ENCODE peak calls at places on chromosome 19, in six cellular contexts. One of them, this sample, is unnamed.

GRCh38 chr19:49347835-49348234 is 12.6 kb downstream of the CD37 start:
- DNase-seq in fibroblast of lung: peak
- DNase-seq in body of pancreas: peak
- DNase-seq in mammary epithelial cell: peak
- DNase-seq in CD8-positive, alpha-beta memory T cell: no peak
- DNase-seq in HFF-Myc: peak
- DNase-seq in this sample: no peak

GRCh38 chr19:11191934-11192333 is 5.4 kb downstream of the KANK2 start:
- DNase-seq in fibroblast of lung: no peak
- DNase-seq in body of pancreas: no peak
- DNase-seq in mammary epithelial cell: no peak
- DNase-seq in CD8-positive, alpha-beta memory T cell: no peak
- DNase-seq in HFF-Myc: no peak
- DNase-seq in this sample: no peak

GRCh38 chr19:33221641-33222040 is 4.0 kb downstream of the SLC7A10 start:
- DNase-seq in fibroblast of lung: peak
- DNase-seq in body of pancreas: no peak
- DNase-seq in mammary epithelial cell: no peak
- DNase-seq in CD8-positive, alpha-beta memory T cell: no peak
- DNase-seq in HFF-Myc: no peak
- DNase-seq in this sample: no peak

GRCh38 chr19:53659292-53659691 is 27.5 kb downstream of the DPRX start:
- DNase-seq in fibroblast of lung: no peak
- DNase-seq in body of pancreas: no peak
- DNase-seq in mammary epithelial cell: peak
- DNase-seq in CD8-positive, alpha-beta memory T cell: no peak
- DNase-seq in HFF-Myc: no peak
- DNase-seq in this sample: no peak

GRCh38 chr19:29188704-29189375 is 24.1 kb downstream of the UQCRFS1 start:
- DNase-seq in fibroblast of lung: no peak
- DNase-seq in body of pancreas: no peak
- DNase-seq in mammary epithelial cell: no peak
- DNase-seq in CD8-positive, alpha-beta memory T cell: no peak
- DNase-seq in HFF-Myc: no peak
- DNase-seq in this sample: no peak

GRCh38 chr19:12564016-12564664 is 12.9 kb upstream of the ZNF564 start:
- DNase-seq in fibroblast of lung: peak
- DNase-seq in body of pancreas: peak
- DNase-seq in mammary epithelial cell: peak
- DNase-seq in CD8-positive, alpha-beta memory T cell: peak
- DNase-seq in HFF-Myc: peak
- DNase-seq in this sample: peak

GRCh38 chr19:7516281-7516862 is 469 bp downstream of the ZNF358 start:
- DNase-seq in fibroblast of lung: no peak
- DNase-seq in body of pancreas: no peak
- DNase-seq in mammary epithelial cell: no peak
- DNase-seq in CD8-positive, alpha-beta memory T cell: no peak
- DNase-seq in HFF-Myc: no peak
- DNase-seq in this sample: no peak

GRCh38 chr19:16361254-16361653 is 36.6 kb downstream of the KLF2 start:
- DNase-seq in fibroblast of lung: no peak
- DNase-seq in body of pancreas: no peak
- DNase-seq in mammary epithelial cell: no peak
- DNase-seq in CD8-positive, alpha-beta memory T cell: no peak
- DNase-seq in HFF-Myc: no peak
- DNase-seq in this sample: no peak

GRCh38 chr19:40933025-40933424 is 51.0 kb upstream of the CYP2A7 start:
- DNase-seq in fibroblast of lung: no peak
- DNase-seq in body of pancreas: no peak
- DNase-seq in mammary epithelial cell: no peak
- DNase-seq in CD8-positive, alpha-beta memory T cell: no peak
- DNase-seq in HFF-Myc: no peak
- DNase-seq in this sample: no peak

GRCh38 chr19:42226886-42227285 is 6.8 kb downstream of the ZNF526 start:
- DNase-seq in fibroblast of lung: no peak
- DNase-seq in body of pancreas: no peak
- DNase-seq in mammary epithelial cell: peak
- DNase-seq in CD8-positive, alpha-beta memory T cell: no peak
- DNase-seq in HFF-Myc: no peak
- DNase-seq in this sample: no peak

GRCh38 chr19:23527797-23528196 is 132.5 kb upstream of the ZNF91 start:
- DNase-seq in fibroblast of lung: no peak
- DNase-seq in body of pancreas: no peak
- DNase-seq in mammary epithelial cell: peak
- DNase-seq in CD8-positive, alpha-beta memory T cell: no peak
- DNase-seq in HFF-Myc: no peak
- DNase-seq in this sample: no peak

GRCh38 chr19:6260912-6261636 is 18.7 kb downstream of the MLLT1 start:
- DNase-seq in fibroblast of lung: no peak
- DNase-seq in body of pancreas: no peak
- DNase-seq in mammary epithelial cell: no peak
- DNase-seq in CD8-positive, alpha-beta memory T cell: no peak
- DNase-seq in HFF-Myc: no peak
- DNase-seq in this sample: no peak

GRCh38 chr19:7894612-7895309 is 6.5 kb downstream of the LRRC8E start:
- DNase-seq in fibroblast of lung: no peak
- DNase-seq in body of pancreas: peak
- DNase-seq in mammary epithelial cell: no peak
- DNase-seq in CD8-positive, alpha-beta memory T cell: no peak
- DNase-seq in HFF-Myc: no peak
- DNase-seq in this sample: no peak

GRCh38 chr19:49382639-49383038 is 5.4 kb upstream of the KASH5 start:
- DNase-seq in fibroblast of lung: no peak
- DNase-seq in body of pancreas: no peak
- DNase-seq in mammary epithelial cell: no peak
- DNase-seq in CD8-positive, alpha-beta memory T cell: no peak
- DNase-seq in HFF-Myc: no peak
- DNase-seq in this sample: no peak

GRCh38 chr19:39599116-39599515 is 3.2 kb upstream of the LGALS13 start:
- DNase-seq in fibroblast of lung: peak
- DNase-seq in body of pancreas: no peak
- DNase-seq in mammary epithelial cell: peak
- DNase-seq in CD8-positive, alpha-beta memory T cell: no peak
- DNase-seq in HFF-Myc: peak
- DNase-seq in this sample: no peak

GRCh38 chr19:48381178-48381950 is 10.0 kb downstream of the KDELR1 start:
- DNase-seq in fibroblast of lung: no peak
- DNase-seq in body of pancreas: no peak
- DNase-seq in mammary epithelial cell: no peak
- DNase-seq in CD8-positive, alpha-beta memory T cell: no peak
- DNase-seq in HFF-Myc: no peak
- DNase-seq in this sample: no peak

GRCh38 chr19:16936901-16937300 is 48.1 kb downstream of the F2RL3 start:
- DNase-seq in fibroblast of lung: no peak
- DNase-seq in body of pancreas: no peak
- DNase-seq in mammary epithelial cell: no peak
- DNase-seq in CD8-positive, alpha-beta memory T cell: no peak
- DNase-seq in HFF-Myc: no peak
- DNase-seq in this sample: no peak

GRCh38 chr19:58328999-58329398 is 2.2 kb downstream of the ZSCAN22 start:
- DNase-seq in fibroblast of lung: no peak
- DNase-seq in body of pancreas: no peak
- DNase-seq in mammary epithelial cell: no peak
- DNase-seq in CD8-positive, alpha-beta memory T cell: peak
- DNase-seq in HFF-Myc: no peak
- DNase-seq in this sample: no peak

GRCh38 chr19:15251749-15252397 is 19.6 kb upstream of the EPHX3 start:
- DNase-seq in fibroblast of lung: peak
- DNase-seq in body of pancreas: peak
- DNase-seq in mammary epithelial cell: peak
- DNase-seq in CD8-positive, alpha-beta memory T cell: no peak
- DNase-seq in HFF-Myc: peak
- DNase-seq in this sample: no peak

GRCh38 chr19:16435238-16435911 is 36.4 kb downstream of the EPS15L1 start:
- DNase-seq in fibroblast of lung: peak
- DNase-seq in body of pancreas: peak
- DNase-seq in mammary epithelial cell: peak
- DNase-seq in CD8-positive, alpha-beta memory T cell: no peak
- DNase-seq in HFF-Myc: peak
- DNase-seq in this sample: no peak

GRCh38 chr19:35206855-35207254 is 21.7 kb downstream of the FAM187B start:
- DNase-seq in fibroblast of lung: no peak
- DNase-seq in body of pancreas: no peak
- DNase-seq in mammary epithelial cell: no peak
- DNase-seq in CD8-positive, alpha-beta memory T cell: no peak
- DNase-seq in HFF-Myc: no peak
- DNase-seq in this sample: no peak
- H3K4me3 ChIP-seq in fibroblast of lung: no peak
- H3K4me3 ChIP-seq in body of pancreas: no peak
- H3K4me3 ChIP-seq in mammary epithelial cell: no peak
- H3K4me3 ChIP-seq in CD8-positive, alpha-beta memory T cell: no peak
- H3K4me3 ChIP-seq in HFF-Myc: no peak
- H3K4me3 ChIP-seq in this sample: no peak

GRCh38 chr19:46374526-46375475 is 27.9 kb downstream of the PPP5C start:
- DNase-seq in fibroblast of lung: no peak
- DNase-seq in body of pancreas: no peak
- DNase-seq in mammary epithelial cell: no peak
- DNase-seq in CD8-positive, alpha-beta memory T cell: no peak
- DNase-seq in HFF-Myc: no peak
- DNase-seq in this sample: no peak
- H3K4me3 ChIP-seq in fibroblast of lung: no peak
- H3K4me3 ChIP-seq in body of pancreas: no peak
- H3K4me3 ChIP-seq in mammary epithelial cell: no peak
- H3K4me3 ChIP-seq in CD8-positive, alpha-beta memory T cell: no peak
- H3K4me3 ChIP-seq in HFF-Myc: no peak
- H3K4me3 ChIP-seq in this sample: no peak

GRCh38 chr19:21612403-21612872 is 107.0 kb downstream of the ZNF429 start:
- DNase-seq in fibroblast of lung: no peak
- DNase-seq in body of pancreas: no peak
- DNase-seq in mammary epithelial cell: no peak
- DNase-seq in CD8-positive, alpha-beta memory T cell: no peak
- DNase-seq in HFF-Myc: no peak
- DNase-seq in this sample: no peak

DNA sequence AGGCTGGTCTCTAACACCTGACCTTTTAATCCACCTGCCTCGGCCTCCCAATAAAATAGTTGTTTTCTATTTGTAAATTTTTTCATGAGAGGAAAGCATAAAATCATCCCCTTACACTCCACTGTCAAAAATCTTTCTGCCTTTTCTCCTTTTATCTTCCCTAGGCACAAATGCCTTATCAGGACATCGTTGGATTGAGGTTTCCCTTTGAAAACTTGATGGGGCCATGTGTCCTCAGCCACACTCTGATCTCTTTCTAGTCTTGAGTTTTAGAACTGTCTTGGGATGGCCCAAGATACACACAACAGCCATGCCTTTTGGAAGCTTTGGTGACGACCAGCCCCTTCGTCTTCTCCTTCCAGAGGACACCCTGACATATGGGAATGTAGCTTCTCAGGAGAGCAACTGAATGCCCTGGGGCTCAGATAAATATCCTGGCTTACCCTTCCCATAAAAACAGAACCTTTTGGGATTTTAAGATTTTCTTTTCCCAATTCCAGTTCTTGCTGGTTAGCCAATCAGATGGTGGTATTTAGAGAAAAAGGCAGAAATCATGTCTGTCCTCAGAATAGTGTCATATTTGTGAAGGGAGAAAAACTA is 112.4 kb downstream of the ZNF429 start:
- DNase-seq in fibroblast of lung: no peak
- DNase-seq in body of pancreas: no peak
- DNase-seq in mammary epithelial cell: no peak
- DNase-seq in CD8-positive, alpha-beta memory T cell: no peak
- DNase-seq in HFF-Myc: no peak
- DNase-seq in this sample: no peak
- H3K4me3 ChIP-seq in fibroblast of lung: no peak
- H3K4me3 ChIP-seq in body of pancreas: no peak
- H3K4me3 ChIP-seq in mammary epithelial cell: no peak
- H3K4me3 ChIP-seq in CD8-positive, alpha-beta memory T cell: no peak
- H3K4me3 ChIP-seq in HFF-Myc: no peak
- H3K4me3 ChIP-seq in this sample: no peak

GRCh38 chr19:43769256-43769655 is 11.5 kb downstream of the KCNN4 start:
- DNase-seq in fibroblast of lung: no peak
- DNase-seq in body of pancreas: no peak
- DNase-seq in mammary epithelial cell: no peak
- DNase-seq in CD8-positive, alpha-beta memory T cell: no peak
- DNase-seq in HFF-Myc: no peak
- DNase-seq in this sample: no peak

GRCh38 chr19:43766755-43767043 is 11.9 kb upstream of the SMG9 start:
- DNase-seq in fibroblast of lung: no peak
- DNase-seq in body of pancreas: no peak
- DNase-seq in mammary epithelial cell: no peak
- DNase-seq in CD8-positive, alpha-beta memory T cell: no peak
- DNase-seq in HFF-Myc: no peak
- DNase-seq in this sample: no peak

GRCh38 chr19:43768273-43769050 is 12.3 kb downstream of the KCNN4 start:
- DNase-seq in fibroblast of lung: no peak
- DNase-seq in body of pancreas: no peak
- DNase-seq in mammary epithelial cell: no peak
- DNase-seq in CD8-positive, alpha-beta memory T cell: no peak
- DNase-seq in HFF-Myc: no peak
- DNase-seq in this sample: no peak

GRCh38 chr19:43767316-43767715 is 12.6 kb upstream of the SMG9 start:
- DNase-seq in fibroblast of lung: no peak
- DNase-seq in body of pancreas: no peak
- DNase-seq in mammary epithelial cell: no peak
- DNase-seq in CD8-positive, alpha-beta memory T cell: no peak
- DNase-seq in HFF-Myc: no peak
- DNase-seq in this sample: no peak

DNA sequence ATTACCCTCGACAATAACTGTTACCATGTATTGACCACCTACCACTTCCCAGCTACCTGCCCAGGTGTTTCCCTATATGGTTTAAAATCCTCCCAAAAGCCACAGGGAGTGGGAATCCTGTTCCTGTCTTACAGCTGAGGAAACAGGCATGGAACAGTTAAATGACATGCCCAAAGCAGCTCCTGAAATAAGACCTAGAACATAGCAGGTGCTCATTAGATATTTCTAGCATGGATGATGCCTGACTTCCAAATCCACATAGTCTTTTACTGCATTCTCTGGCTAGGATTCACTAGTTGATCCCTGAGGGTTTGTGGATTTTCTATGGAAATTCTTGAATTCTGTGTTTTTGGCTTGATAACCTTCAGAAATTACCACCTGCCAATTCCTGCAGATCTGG is 13.0 kb downstream of the KCNN4 start:
- DNase-seq in fibroblast of lung: no peak
- DNase-seq in body of pancreas: no peak
- DNase-seq in mammary epithelial cell: no peak
- DNase-seq in CD8-positive, alpha-beta memory T cell: no peak
- DNase-seq in HFF-Myc: no peak
- DNase-seq in this sample: no peak
- H3K4me3 ChIP-seq in fibroblast of lung: no peak
- H3K4me3 ChIP-seq in body of pancreas: no peak
- H3K4me3 ChIP-seq in mammary epithelial cell: no peak
- H3K4me3 ChIP-seq in CD8-positive, alpha-beta memory T cell: no peak
- H3K4me3 ChIP-seq in HFF-Myc: no peak
- H3K4me3 ChIP-seq in this sample: no peak

DNA sequence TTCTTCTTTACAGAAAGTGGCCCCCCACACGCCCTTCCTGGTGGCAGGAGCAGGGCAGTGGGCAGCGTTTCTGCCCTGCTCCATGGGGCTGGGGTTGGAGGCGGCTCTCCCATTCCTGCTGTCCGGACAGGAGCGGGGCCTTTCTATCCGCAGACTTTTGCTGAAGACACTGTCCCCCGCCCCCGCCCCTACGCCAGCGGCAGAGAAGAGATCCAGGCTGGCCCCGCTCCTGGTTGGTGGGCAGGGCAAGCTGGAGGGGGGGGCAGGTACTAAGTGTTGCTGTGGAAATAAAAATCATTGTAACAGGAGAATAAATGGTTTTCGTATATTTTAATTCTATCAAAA is 81.7 kb downstream of the ZNF429 start:
- DNase-seq in fibroblast of lung: no peak
- DNase-seq in body of pancreas: peak
- DNase-seq in mammary epithelial cell: no peak
- DNase-seq in CD8-positive, alpha-beta memory T cell: no peak
- DNase-seq in HFF-Myc: no peak
- DNase-seq in this sample: no peak
- H3K4me3 ChIP-seq in fibroblast of lung: no peak
- H3K4me3 ChIP-seq in body of pancreas: peak
- H3K4me3 ChIP-seq in mammary epithelial cell: no peak
- H3K4me3 ChIP-seq in CD8-positive, alpha-beta memory T cell: no peak
- H3K4me3 ChIP-seq in HFF-Myc: no peak
- H3K4me3 ChIP-seq in this sample: no peak